ENCODE peak calls at places on chromosomes 11 and 22, in ten cellular contexts. C, D, F, Y, G, X, S, Z, R and N are unnamed samples.

GRCh38 chr11:46666982-46667590 is 33.3 kb downstream of the ARHGAP1 start:
- DNase-seq in Z (no peak), G (no peak), Y (no peak), R (no peak), F (no peak), X (no peak), S (no peak), D (no peak), C (no peak), N (no peak)

GRCh38 chr22:20117656-20118571 is 888 bp upstream of the TRMT2A start:
- DNase-seq in X (peak), C (peak), G (peak), F (no peak), S (peak), D (peak), R (peak), Z (no peak), Y (no peak), N (no peak)

GRCh38 chr22:30313527-30314385 is 13.0 kb downstream of the TBC1D10A start:
- DNase-seq in D (no peak), G (no peak), R (no peak), S (no peak), Y (no peak), X (no peak), Z (no peak), C (no peak), F (no peak), N (no peak)

GRCh38 chr22:17634696-17635095 is 3.9 kb upstream of the BCL2L13 start:
- DNase-seq in C (no peak), Y (no peak), X (no peak), R (no peak), G (no peak), F (no peak), Z (no peak), D (no peak), S (no peak), N (no peak)

GRCh38 chr11:1926156-1927031 is 6.9 kb downstream of the TNNT3 start:
- DNase-seq in Y (no peak), S (no peak), F (no peak), D (no peak), X (no peak), R (no peak), Z (no peak), G (no peak), C (no peak), N (no peak)

GRCh38 chr11:116446542-116446941 is 326.2 kb downstream of the BUD13 start:
- DNase-seq in Z (no peak), R (no peak), D (no peak), G (no peak), X (no peak), Y (no peak), C (no peak), S (no peak), F (no peak), N (no peak)

GRCh38 chr11:57424137-57424801 is 2.7 kb downstream of the SLC43A3 start:
- DNase-seq in C (no peak), G (no peak), D (no peak), F (no peak), X (no peak), S (no peak), R (no peak), Y (no peak), Z (no peak), N (no peak)

GRCh38 chr22:46625843-46626349 is 5.7 kb downstream of the GRAMD4 start:
- DNase-seq in Z (no peak), X (no peak), R (no peak), Y (no peak), S (no peak), F (no peak), C (no peak), D (no peak), G (no peak), N (no peak)

GRCh38 chr11:79547256-79547655 is 106.4 kb upstream of the TENM4 start:
- DNase-seq in R (no peak), F (no peak), Y (no peak), C (no peak), Z (no peak), D (no peak), X (no peak), S (peak), G (no peak), N (peak)

GRCh38 chr11:2574043-2574552 is 125.7 kb downstream of the KCNQ1OT1 start:
- DNase-seq in D (no peak), C (peak), F (no peak), R (no peak), Z (no peak), S (no peak), G (no peak), X (no peak), Y (no peak), N (no peak)

GRCh38 chr11:46673713-46674462 is 26.5 kb downstream of the ARHGAP1 start:
- DNase-seq in X (no peak), R (no peak), Y (no peak), G (no peak), S (no peak), F (no peak), C (peak), D (peak), Z (no peak), N (no peak)

GRCh38 chr22:45604239-45604711 is 67.4 kb upstream of the ATXN10 start:
- DNase-seq in Y (no peak), F (peak), D (peak), X (no peak), G (peak), C (no peak), R (no peak), Z (no peak), S (peak), N (no peak)

GRCh38 chr22:32413715-32414114 is 1.7 kb upstream of the RTCB start:
- DNase-seq in Y (peak), R (no peak), F (no peak), G (peak), D (peak), S (peak), X (no peak), C (no peak), Z (no peak), N (no peak)

GRCh38 chr11:109423114-109423859 is 1.3 kb downstream of the C11orf87 start:
- DNase-seq in D (peak), G (no peak), F (no peak), X (no peak), Z (no peak), S (no peak), R (no peak), C (no peak), Y (no peak), N (no peak)

GRCh38 chr22:20428496-20429253 is 8.9 kb downstream of the SCARF2 start:
- DNase-seq in Y (no peak), D (no peak), Z (no peak), C (no peak), R (no peak), G (no peak), X (no peak), F (no peak), S (no peak), N (no peak)

GRCh38 chr11:63958013-63958412 is 16.4 kb upstream of the COX8A start:
- DNase-seq in S (no peak), Y (no peak), F (no peak), R (no peak), G (no peak), C (no peak), Z (no peak), X (no peak), D (no peak), N (no peak)

GRCh38 chr22:25064894-25065560 is 112.5 kb downstream of the KIAA1671 start:
- DNase-seq in D (no peak), X (no peak), G (no peak), S (no peak), R (no peak), Y (no peak), Z (no peak), C (no peak), F (no peak), N (no peak)

GRCh38 chr11:103541186-103541795 is 432.1 kb downstream of the DYNC2H1 start:
- DNase-seq in F (peak), R (no peak), S (no peak), G (no peak), Y (no peak), D (peak), C (no peak), Z (no peak), X (no peak), N (no peak)

GRCh38 chr11:28289444-28289843 is 181.3 kb downstream of the METTL15 start:
- DNase-seq in Z (no peak), S (no peak), F (no peak), X (no peak), G (no peak), R (peak), C (no peak), D (no peak), Y (no peak), N (peak)

GRCh38 chr11:46348566-46348981 is 1.3 kb downstream of the DGKZ start:
- DNase-seq in Y (no peak), C (peak), X (no peak), S (no peak), F (no peak), Z (peak), D (no peak), R (no peak), G (no peak), N (no peak)

GRCh38 chr22:38860291-38861169 is 11.5 kb downstream of the CBX6 start:
- DNase-seq in Z (no peak), C (no peak), X (no peak), R (no peak), D (no peak), Y (no peak), F (no peak), S (no peak), G (no peak), N (no peak)

GRCh38 chr22:39808087-39808486 is 85.5 kb downstream of the ENTHD1 start:
- DNase-seq in Z (peak), S (no peak), F (no peak), D (peak), C (no peak), G (peak), X (peak), R (peak), Y (no peak), N (no peak)

GRCh38 chr22:44668190-44668885 is 33.7 kb upstream of the PRR5 start:
- DNase-seq in Y (no peak), G (no peak), C (no peak), D (peak), Z (no peak), R (no peak), S (no peak), X (peak), F (no peak), N (no peak)

GRCh38 chr11:41989173-41989572 is 529.7 kb upstream of the LRRC4C start:
- DNase-seq in X (no peak), G (no peak), D (no peak), Z (no peak), S (no peak), R (peak), C (no peak), Y (no peak), F (no peak), N (no peak)

GRCh38 chr11:6027501-6027900 is 3.1 kb downstream of the OR56A1 start:
- DNase-seq in X (no peak), S (no peak), Y (no peak), C (no peak), F (no peak), G (no peak), Z (no peak), D (no peak), R (no peak), N (no peak)

GRCh38 chr22:45999379-45999971 is 22.5 kb upstream of the WNT7B start:
- DNase-seq in Y (no peak), C (no peak), S (no peak), G (no peak), F (no peak), X (no peak), Z (no peak), D (no peak), R (no peak), N (no peak)

GRCh38 chr11:118436639-118437045 is 350 bp downstream of the KMT2A start:
- DNase-seq in G (peak), Z (no peak), R (no peak), F (no peak), C (peak), D (peak), S (no peak), Y (no peak), X (no peak), N (no peak)

GRCh38 chr22:40210814-40211213 is 33.1 kb downstream of the TNRC6B start:
- DNase-seq in F (no peak), C (no peak), R (no peak), S (no peak), G (no peak), Z (no peak), Y (no peak), D (peak), X (no peak), N (no peak)

GRCh38 chr11:66725114-66725513 is 3.9 kb downstream of the SPTBN2 start:
- DNase-seq in Y (no peak), C (no peak), R (no peak), Z (no peak), X (no peak), F (no peak), G (no peak), D (no peak), S (no peak), N (no peak)

GRCh38 chr22:43148581-43148980 is 2.8 kb upstream of the TSPO start:
- DNase-seq in S (no peak), D (peak), F (no peak), G (no peak), Y (no peak), C (no peak), R (no peak), X (no peak), Z (no peak), N (no peak)

GRCh38 chr11:5831196-5831829 is 10.4 kb downstream of the OR52E6 start:
- DNase-seq in G (no peak), F (no peak), X (no peak), C (no peak), R (peak), Y (no peak), D (no peak), Z (no peak), S (no peak), N (no peak)

GRCh38 chr22:19882446-19883381 is 28.0 kb upstream of the GNB1L start:
- DNase-seq in S (no peak), C (no peak), D (no peak), R (no peak), Y (no peak), G (no peak), Z (peak), X (no peak), F (no peak), N (no peak)

DNA sequence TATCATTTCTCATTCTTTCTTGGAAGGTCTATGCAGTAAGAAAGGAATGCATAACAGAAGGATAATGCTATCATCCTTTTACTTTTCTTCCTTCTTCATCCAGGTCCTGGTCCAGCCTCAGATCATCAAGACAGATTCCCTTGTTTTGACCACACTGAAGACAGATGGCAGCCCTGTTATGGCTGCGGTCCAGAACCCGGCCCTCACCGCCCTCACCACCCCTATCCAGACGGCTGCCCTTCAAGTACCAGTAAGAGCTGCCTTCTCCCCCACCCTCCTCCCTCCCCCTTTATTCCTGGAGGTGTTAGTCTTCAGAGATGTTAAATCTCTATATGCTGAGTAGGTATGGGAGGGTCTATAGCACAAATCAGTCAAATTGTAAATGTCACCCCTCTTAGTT is 37.9 kb downstream of the SREBF2 start:
- DNase-seq in X (no peak), F (no peak), Z (no peak), Y (no peak), G (no peak), S (no peak), C (no peak), R (no peak), D (no peak), N (no peak)
- H3K4me3 ChIP-seq in X (no peak), F (no peak), Z (no peak), Y (no peak), G (no peak), S (no peak), C (no peak), R (no peak), D (no peak), N (no peak)

DNA sequence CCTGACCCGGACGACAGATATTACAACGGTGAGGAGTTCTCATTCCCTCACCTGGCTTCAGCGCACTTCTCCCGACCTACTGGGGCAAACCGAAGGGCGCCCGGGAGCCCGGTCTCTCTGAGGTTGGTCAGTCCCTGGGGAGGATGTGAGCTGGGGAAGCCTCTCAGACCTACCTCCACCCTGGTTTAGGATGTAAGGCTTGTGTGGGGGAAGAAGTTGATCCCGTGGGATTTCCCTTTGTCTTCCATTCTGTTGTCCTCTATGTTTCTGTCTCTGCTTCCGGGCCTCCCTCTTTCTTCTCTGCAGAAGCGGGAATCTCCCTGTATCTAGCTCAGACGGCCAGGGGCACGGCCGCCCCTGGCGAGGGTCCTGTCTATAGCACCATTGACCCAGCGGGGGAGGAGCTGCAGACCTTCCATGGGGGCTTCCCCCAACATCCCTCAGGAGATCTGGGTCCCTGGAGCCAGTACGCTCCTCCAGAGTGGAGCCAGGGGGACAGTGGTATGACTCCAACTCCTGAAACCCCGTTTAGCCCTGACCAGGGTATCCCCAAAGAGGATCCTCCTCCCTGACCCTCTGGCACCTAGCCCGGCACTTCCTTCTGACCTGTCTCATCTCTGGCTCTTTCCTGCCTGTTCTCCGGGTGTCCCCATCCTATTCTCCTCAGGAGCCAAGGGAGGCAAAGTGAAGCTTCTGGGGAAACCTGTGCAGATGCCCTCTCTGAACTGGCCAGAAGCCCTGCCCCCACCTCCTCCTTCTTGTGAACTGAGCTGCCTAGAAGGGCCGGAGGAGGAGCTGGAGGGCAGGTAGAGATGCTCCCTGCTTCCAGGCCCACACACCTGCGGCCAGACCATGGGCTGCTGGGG is 12.6 kb downstream of the ROBO3 start:
- DNase-seq in S (no peak), Y (no peak), R (no peak), F (no peak), X (no peak), G (no peak), C (no peak), D (no peak), Z (no peak), N (no peak)
- H3K4me3 ChIP-seq in S (no peak), Y (peak), R (no peak), F (no peak), X (no peak), G (peak), C (no peak), D (no peak), Z (no peak), N (peak)

DNA sequence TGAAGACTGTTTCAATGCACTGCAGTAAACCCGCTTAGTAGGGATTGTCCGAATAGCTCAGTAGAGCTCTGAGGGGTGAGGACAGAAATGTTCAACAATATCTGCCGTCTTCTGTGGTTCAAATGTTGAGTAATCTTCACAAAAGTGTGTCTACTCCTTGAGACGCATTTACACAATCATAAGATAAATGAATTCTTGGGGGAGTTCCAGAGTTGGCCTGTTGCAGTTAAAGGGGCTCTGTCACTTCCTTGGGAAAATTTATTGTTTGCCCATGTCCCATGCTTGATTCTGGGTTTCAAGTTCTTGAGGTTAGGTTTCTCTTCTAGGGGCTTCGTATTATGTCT is 614 bp downstream of the ANO3 start:
- DNase-seq in D (no peak), X (no peak), Y (no peak), G (no peak), Z (no peak), R (peak), S (no peak), F (no peak), C (no peak), N (no peak)
- H3K4me3 ChIP-seq in D (no peak), X (no peak), Y (no peak), G (no peak), Z (no peak), R (no peak), S (no peak), F (no peak), C (no peak), N (no peak)

GRCh38 chr11:94739331-94739730 is 28.8 kb upstream of the AMOTL1 start:
- DNase-seq in D (no peak), F (no peak), Y (no peak), Z (no peak), G (no peak), S (no peak), C (no peak), X (no peak), R (no peak), N (no peak)

GRCh38 chr11:94742645-94743044 is 25.5 kb upstream of the AMOTL1 start:
- DNase-seq in C (no peak), G (no peak), D (no peak), R (no peak), F (no peak), X (no peak), Y (no peak), Z (no peak), S (no peak), N (no peak)

GRCh38 chr11:94738746-94739145 is 29.4 kb upstream of the AMOTL1 start:
- DNase-seq in Y (no peak), S (no peak), Z (no peak), F (no peak), C (no peak), D (no peak), G (no peak), R (no peak), X (no peak), N (no peak)

GRCh38 chr11:94740975-94741707 is 27.0 kb upstream of the AMOTL1 start:
- DNase-seq in D (peak), S (peak), Z (no peak), F (peak), G (peak), R (peak), C (peak), Y (no peak), X (no peak), N (no peak)

GRCh38 chr11:94740083-94740974 is 27.8 kb upstream of the AMOTL1 start:
- DNase-seq in C (peak), D (peak), S (no peak), G (no peak), Z (peak), X (no peak), R (peak), F (peak), Y (no peak), N (no peak)
- H3K4me3 ChIP-seq in C (peak), D (no peak), S (peak), G (peak), Z (peak), X (no peak), R (peak), F (peak), Y (peak), N (peak)